ENCODE peak calls at places on chromosomes 12 and 14, in eight cellular contexts. F is ascending aorta, L is tibial artery, M is A549, C is upper lobe of right lung, U is transverse colon, E is tibial nerve, O is endothelial cell of umbilical vein. A is an unnamed sample.

GRCh38 chr14:31893156-31893813 is 183.8 kb upstream of the ARHGAP5 start:
- DNase-seq in M (no peak), C (no peak), F (no peak), L (no peak), U (no peak), O (peak; percentile 74), E (no peak), A (no peak)

GRCh38 chr14:24818054-24818822 is 184.2 kb upstream of the GZMB start:
- DNase-seq in M (no peak), L (no peak), C (no peak), O (peak; percentile 64), F (no peak), U (peak; percentile 41), E (no peak), A (no peak)

GRCh38 chr14:63204407-63205280 is at the start of gene RHOJ:
- DNase-seq in L (no peak), M (no peak), F (no peak), C (no peak), E (peak; percentile 26), O (no peak), U (peak; percentile 11), A (no peak)

GRCh38 chr14:73269729-73270651 is 32.7 kb downstream of the PAPLN start:
- DNase-seq in F (no peak), C (peak; percentile 84), U (peak; percentile 58), E (no peak), O (peak; percentile 61), M (no peak), L (no peak), A (no peak)

GRCh38 chr14:81710232-81710845 is 176.7 kb upstream of the SEL1L start:
- DNase-seq in U (no peak), M (peak; percentile 7), F (no peak), L (no peak), C (no peak), E (peak; percentile 33), O (no peak), A (no peak)

GRCh38 chr12:122866950-122867607 is 28.8 kb downstream of the VPS37B start:
- DNase-seq in U (no peak), O (no peak), M (no peak), L (peak; percentile 58), C (peak; percentile 53), E (no peak), F (peak; percentile 62), A (no peak)

GRCh38 chr14:74785056-74785613 is 22.0 kb downstream of the YLPM1 start:
- DNase-seq in U (no peak), M (no peak), O (no peak), C (no peak), L (no peak), E (no peak), F (no peak), A (no peak)

GRCh38 chr12:94575645-94576393 is 74.5 kb downstream of the TMCC3 start:
- DNase-seq in F (no peak), E (no peak), M (no peak), L (no peak), C (no peak), O (no peak), U (no peak), A (no peak)

GRCh38 chr12:3636328-3636727 is 116.6 kb downstream of the CRACR2A start:
- DNase-seq in F (no peak), O (no peak), M (no peak), U (no peak), C (no peak), E (no peak), L (no peak), A (no peak)

GRCh38 chr14:28751467-28752058 is 15.0 kb upstream of the FOXG1 start:
- DNase-seq in M (peak; percentile 51), C (no peak), O (peak; percentile 50), E (no peak), L (no peak), F (no peak), U (no peak), A (no peak)

GRCh38 chr14:52907949-52908348 is 42.9 kb downstream of the FERMT2 start:
- DNase-seq in O (no peak), L (no peak), M (no peak), E (no peak), F (no peak), C (no peak), U (no peak), A (no peak)

GRCh38 chr12:45591635-45592034 is 137.9 kb upstream of the ARID2 start:
- DNase-seq in U (peak; percentile 46), L (no peak), F (no peak), C (no peak), O (no peak), M (no peak), E (no peak), A (no peak)

GRCh38 chr12:68854554-68854953 is 46.6 kb downstream of the MDM2 start:
- DNase-seq in E (no peak), U (no peak), C (no peak), M (no peak), L (no peak), O (no peak), F (no peak), A (no peak)

GRCh38 chr14:24334431-24335271 is at the start of gene ADCY4:
- DNase-seq in M (no peak), E (no peak), L (no peak), O (peak; percentile 50), F (no peak), C (no peak), U (no peak), A (no peak)

GRCh38 chr14:89243765-89244164 is 173.3 kb downstream of the FOXN3 start:
- DNase-seq in E (no peak), L (no peak), O (no peak), C (no peak), U (no peak), M (no peak), F (peak; percentile 11), A (no peak)

GRCh38 chr12:54959291-54960018 is 25.1 kb downstream of the TESPA1 start:
- DNase-seq in U (no peak), L (no peak), E (no peak), M (no peak), O (no peak), F (no peak), C (no peak), A (no peak)

GRCh38 chr14:103298620-103299019 is 35.4 kb upstream of the EIF5 start:
- DNase-seq in O (no peak), M (no peak), L (peak; percentile 28), E (no peak), C (no peak), U (no peak), F (no peak), A (no peak)

DNA sequence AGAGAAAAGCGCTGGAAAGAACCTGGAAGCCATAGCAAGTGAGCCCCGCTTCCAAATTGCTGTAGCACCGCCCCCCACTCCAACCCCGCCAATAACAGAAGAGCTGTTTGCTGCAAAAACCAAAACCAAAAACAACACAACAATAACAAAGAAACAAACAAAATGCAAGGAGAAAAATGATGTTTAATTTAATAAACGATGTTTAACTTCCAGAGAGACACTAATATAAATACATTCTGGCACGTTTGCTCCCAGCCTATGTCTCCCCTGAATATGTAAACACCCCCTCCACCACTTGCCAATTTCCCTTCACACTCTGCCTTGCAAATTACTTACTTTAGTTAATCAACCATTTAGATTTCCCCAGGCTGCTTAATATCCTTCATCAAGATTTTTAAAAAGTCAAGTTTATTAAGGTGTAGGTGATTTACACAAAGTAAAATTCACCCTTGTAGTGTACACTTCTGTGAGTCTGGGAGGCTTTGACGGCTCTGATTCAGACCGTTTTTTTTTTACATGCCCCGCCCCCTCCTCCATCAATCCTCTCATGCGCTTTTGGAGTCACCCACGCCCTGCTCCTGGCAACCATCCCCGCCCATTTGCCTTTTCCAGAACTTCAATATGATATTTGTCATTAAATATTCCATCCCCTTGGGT is 482 bp upstream of the IFI27L2 start:
- DNase-seq in U (no peak), F (peak; percentile 72), L (no peak), M (peak; percentile 54), E (peak; percentile 63), C (no peak), O (peak; percentile 53), A (no peak)
- H3K27ac ChIP-seq in U (peak overlapping the region; percentile 78), F (peak overlapping the region; percentile 88), L (peak overlapping the region; percentile 75), M (peak overlapping the region; percentile 81), E (peak overlapping the region; percentile 90), C (peak overlapping the region; percentile 68), O (no peak overlapping the region), A (no peak overlapping the region)

GRCh38 chr12:49707127-49707811 is at the start of gene FMNL3:
- DNase-seq in L (peak; percentile 99), C (peak; percentile 99), O (peak; percentile 97), F (peak; percentile 99), M (peak; percentile 93), U (peak; percentile 98), E (peak; percentile 98), A (peak; percentile 87)
- H3K4me3 ChIP-seq in L (peak within 1 kb of the TSS; percentile 97), C (peak within 1 kb of the TSS; percentile 88), O (peak within 1 kb of the TSS; percentile 96), F (peak within 1 kb of the TSS; percentile 94), M (peak within 1 kb of the TSS; percentile 52), U (peak within 1 kb of the TSS; percentile 80), E (peak within 1 kb of the TSS; percentile 85), A (peak within 1 kb of the TSS; percentile 87)

GRCh38 chr12:63668028-63668799 is at the start of gene DPY19L2:
- DNase-seq in E (peak; percentile 36), C (peak; percentile 73), O (peak; percentile 47), L (peak; percentile 92), U (peak; percentile 36), M (peak; percentile 40), F (peak; percentile 73), A (peak; percentile 32)
- TF ChIP-seq CTCF in E (no peak), C (no peak), O (no peak), L (no peak), U (no peak), M (no peak), F (no peak), A (no peak)

GRCh38 chr12:22164101-22164500 is 118.1 kb downstream of the CMAS start:
- DNase-seq in L (no peak), O (no peak), M (no peak), E (no peak), F (no peak), C (no peak), U (no peak), A (no peak)
- H3K27ac ChIP-seq in L (no peak overlapping the region), O (no peak overlapping the region), M (no peak overlapping the region), E (no peak overlapping the region), F (no peak overlapping the region), C (no peak overlapping the region), U (no peak overlapping the region), A (no peak overlapping the region)

DNA sequence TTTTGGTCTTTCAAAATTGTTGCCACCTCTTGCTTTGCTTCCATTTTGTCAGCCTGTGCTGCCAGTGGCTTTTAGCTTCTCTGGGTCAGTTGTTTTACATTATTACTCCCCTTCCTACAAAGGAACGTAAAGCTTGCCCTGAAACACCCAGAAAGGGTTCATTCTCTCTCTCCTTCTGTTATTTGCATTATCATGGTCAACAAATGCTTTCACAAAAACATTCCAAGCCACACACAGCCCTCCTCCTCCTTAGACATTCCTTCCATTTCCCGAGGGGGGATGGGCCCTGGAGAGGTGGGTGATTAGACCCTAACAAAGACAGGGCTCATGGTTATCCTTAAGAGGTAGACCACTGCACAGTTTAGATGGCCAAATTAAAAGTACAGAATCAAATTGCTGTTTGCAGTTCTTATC is 60.4 kb upstream of the SINHCAF start:
- DNase-seq in C (no peak), E (no peak), M (no peak), O (no peak), L (no peak), U (no peak), F (peak; percentile 27), A (no peak)
- H3K4me3 ChIP-seq in C (no peak overlapping the region), E (no peak overlapping the region), M (no peak overlapping the region), O (no peak overlapping the region), L (no peak overlapping the region), U (no peak overlapping the region), F (no peak overlapping the region), A (no peak overlapping the region)